ENCODE peak calls at places on chromosome 1, in nine cellular contexts. J is left ventricle myocardium inferior; S is BE2C; P is CD8-positive, alpha-beta T cell; U is neural progenitor cell; A is testis; D is left lung; H is GM23338; K is heart left ventricle. F is an unnamed sample. For H3K4me1, the result is how much of the 10 kb centered on the place peaks cover.

GRCh38 chr1:91553196-91553595 is 52.5 kb downstream of the CDC7 start:
- DNase-seq in P (no peak), S (no peak), K (no peak), J (no peak), H (no peak), U (no peak), D (no peak), A (no peak), F (no peak)

GRCh38 chr1:25569599-25570458 is 26.4 kb downstream of the LDLRAP1 start:
- DNase-seq in D (no peak), H (no peak), S (no peak), J (no peak), A (no peak), P (no peak), U (no peak), K (no peak), F (no peak)

GRCh38 chr1:192793983-192794767 is 14.7 kb upstream of the RGS2 start:
- DNase-seq in J (no peak), P (no peak), A (no peak), S (no peak), D (no peak), H (peak), U (no peak), K (no peak), F (no peak)

GRCh38 chr1:244552336-244552735 is 91.3 kb downstream of the CATSPERE start:
- DNase-seq in K (no peak), P (no peak), S (no peak), U (no peak), J (no peak), H (no peak), D (no peak), A (no peak), F (no peak)

GRCh38 chr1:60963167-60963909 is 119.0 kb upstream of the NFIA start:
- DNase-seq in H (no peak), K (no peak), A (no peak), U (no peak), P (no peak), S (no peak), D (no peak), J (no peak), F (no peak)

GRCh38 chr1:12447849-12448312 is 170.1 kb downstream of the DHRS3 start:
- DNase-seq in S (no peak), D (no peak), P (no peak), H (no peak), J (no peak), U (no peak), K (no peak), A (no peak), F (peak)

GRCh38 chr1:248688527-248689298 is 13.9 kb downstream of the OR14I1 start:
- DNase-seq in D (no peak), H (no peak), P (no peak), U (no peak), A (no peak), S (no peak), J (no peak), K (no peak), F (no peak)

GRCh38 chr1:171877711-171878110 is 36.4 kb downstream of the DNM3 start:
- DNase-seq in A (no peak), J (no peak), H (no peak), K (no peak), S (no peak), P (no peak), U (no peak), D (no peak), F (no peak)

GRCh38 chr1:241688940-241689368 is 36.9 kb downstream of the WDR64 start:
- DNase-seq in P (no peak), D (no peak), K (no peak), A (no peak), U (no peak), S (no peak), J (no peak), H (no peak), F (no peak)

GRCh38 chr1:10575616-10576015 is 100.9 kb downstream of the PEX14 start:
- DNase-seq in D (no peak), K (no peak), U (no peak), A (no peak), P (no peak), S (no peak), H (no peak), J (no peak), F (no peak)

GRCh38 chr1:222974496-222974895 is 159.7 kb downstream of the DISP1 start:
- DNase-seq in P (no peak), J (no peak), H (no peak), A (no peak), S (no peak), D (no peak), U (no peak), K (no peak), F (no peak)

GRCh38 chr1:180358649-180359048 is 128.6 kb downstream of the LHX4 start:
- DNase-seq in J (peak), K (no peak), U (peak), H (no peak), A (peak), P (no peak), S (peak), D (no peak), F (peak)

GRCh38 chr1:234486858-234487830 is 8.2 kb upstream of the TARBP1 start:
- DNase-seq in D (no peak), P (no peak), J (no peak), U (no peak), H (no peak), S (peak), A (no peak), K (peak), F (peak)

GRCh38 chr1:12615166-12615915 is 2.7 kb downstream of the DHRS3 start:
- DNase-seq in U (no peak), S (no peak), K (no peak), A (no peak), D (no peak), P (no peak), J (no peak), H (no peak), F (no peak)

GRCh38 chr1:150813028-150813707 is 5.1 kb upstream of the CTSK start:
- DNase-seq in S (peak), J (peak), P (no peak), A (peak), D (peak), H (peak), U (peak), K (peak), F (peak)

GRCh38 chr1:203536575-203536974 is 42.6 kb downstream of the OPTC start:
- DNase-seq in H (no peak), D (no peak), A (no peak), S (no peak), U (no peak), P (no peak), J (no peak), K (no peak), F (peak)

GRCh38 chr1:97796716-97797115 is 124.1 kb downstream of the DPYD start:
- DNase-seq in H (no peak), U (no peak), J (no peak), D (no peak), A (no peak), P (no peak), S (no peak), K (no peak), F (peak)

GRCh38 chr1:87150143-87150542 is 178.5 kb upstream of the LMO4 start:
- DNase-seq in U (no peak), S (no peak), A (no peak), J (no peak), D (no peak), K (no peak), P (no peak), H (no peak), F (no peak)

GRCh38 chr1:212699839-212700596 is at the start of gene BATF3:
- DNase-seq in A (peak), D (peak), U (peak), H (peak), P (peak), S (peak), J (peak), K (peak), F (no peak)

GRCh38 chr1:187146388-187146787 is 317.6 kb downstream of the PLA2G4A start:
- DNase-seq in K (no peak), P (no peak), J (no peak), H (no peak), A (no peak), U (no peak), S (no peak), D (no peak), F (no peak)

GRCh38 chr1:176364231-176364905 is 98.6 kb upstream of the PAPPA2 start:
- DNase-seq in P (no peak), A (no peak), S (no peak), K (no peak), J (no peak), H (peak), U (peak), D (no peak), F (peak)

GRCh38 chr1:97996880-97997279 is 76.0 kb upstream of the DPYD start:
- DNase-seq in P (no peak), K (no peak), H (no peak), J (no peak), A (no peak), D (no peak), U (no peak), S (no peak), F (no peak)

GRCh38 chr1:76299036-76299435 is 224.5 kb downstream of the ST6GALNAC3 start:
- DNase-seq in K (no peak), P (peak), J (no peak), D (no peak), H (no peak), U (no peak), A (no peak), S (no peak), F (no peak)

GRCh38 chr1:151887028-151887427 is 22.3 kb downstream of the THEM4 start:
- DNase-seq in K (no peak), A (no peak), D (no peak), H (no peak), S (no peak), J (no peak), U (no peak), P (no peak), F (no peak)

GRCh38 chr1:164771001-164771550 is 212.1 kb downstream of the PBX1 start:
- DNase-seq in U (no peak), A (no peak), P (no peak), S (no peak), H (no peak), K (no peak), D (no peak), J (no peak), F (no peak)
- TF ChIP-seq CTCF in U (no peak), A (no peak), P (no peak), S (no peak), H (no peak), K (no peak), D (no peak), J (no peak), F (no peak)

DNA sequence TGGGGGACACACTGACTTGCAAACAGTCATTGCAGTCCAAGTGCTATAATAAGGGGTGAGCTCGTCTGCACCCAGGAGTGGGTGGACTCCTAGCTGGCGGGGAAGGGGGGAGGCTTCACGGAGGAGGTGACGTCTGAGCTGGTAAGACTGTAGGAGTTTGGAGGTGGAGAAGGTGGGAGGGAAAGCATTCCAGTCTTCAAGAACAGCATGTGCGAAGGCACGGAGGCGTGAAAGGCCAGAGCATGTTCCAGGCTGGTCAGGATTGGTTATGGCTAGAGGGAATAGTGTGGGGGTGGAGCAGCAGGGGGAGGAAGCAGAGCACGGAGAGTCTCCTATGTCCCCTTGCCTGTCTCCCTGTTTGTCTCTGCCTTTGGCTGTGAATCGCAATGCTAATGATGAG is 2.4 kb upstream of the ZNF436 start:
- DNase-seq in S (no peak), J (no peak), K (no peak), P (no peak), U (peak), A (no peak), D (no peak), H (peak), F (no peak)
- H3K4me1 ChIP-seq in S (under half), J (half or more), K (under half), P (under half), U (under half), A (under half), D (under half), H (under half), F (under half)

DNA sequence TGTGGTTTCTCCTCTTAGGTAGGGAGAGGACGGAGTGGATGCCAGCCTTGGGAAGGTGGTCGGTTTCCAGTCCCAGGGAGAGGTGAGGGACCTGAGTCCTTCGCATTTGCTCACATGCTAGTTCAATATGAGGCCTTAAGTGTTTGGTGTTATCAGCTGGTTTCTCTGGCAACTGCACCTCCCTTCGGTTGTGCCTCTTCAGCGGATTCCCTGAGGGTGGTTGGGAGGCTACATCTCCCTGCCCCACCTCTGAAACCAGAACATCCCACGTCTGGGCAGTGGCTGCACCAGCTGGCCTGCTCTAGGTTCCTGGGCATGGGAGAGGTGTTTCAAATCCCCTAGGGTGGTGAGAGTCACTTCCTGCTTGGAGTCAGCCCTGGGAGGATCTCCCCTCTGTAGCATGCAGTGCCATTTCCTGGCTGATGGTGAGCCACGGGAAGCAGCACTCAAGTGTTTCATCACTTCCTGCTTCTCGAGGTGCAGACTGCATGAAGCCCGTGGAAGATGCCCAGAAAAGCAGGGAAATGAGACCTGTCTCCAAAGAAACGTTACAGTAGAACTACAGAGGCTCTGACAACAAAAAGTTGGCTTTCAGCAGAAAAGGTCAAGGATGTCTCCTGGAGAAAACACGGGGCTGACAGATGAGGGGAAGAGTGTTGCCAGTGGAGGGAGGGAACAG is 4.5 kb downstream of the TMEM125 start:
- DNase-seq in U (no peak), K (peak), S (no peak), D (no peak), A (no peak), J (no peak), H (peak), P (peak), F (no peak)
- TF ChIP-seq CTCF in U (no peak), K (no peak), S (no peak), D (no peak), A (no peak), J (no peak), H (no peak), P (no peak), F (no peak)

DNA sequence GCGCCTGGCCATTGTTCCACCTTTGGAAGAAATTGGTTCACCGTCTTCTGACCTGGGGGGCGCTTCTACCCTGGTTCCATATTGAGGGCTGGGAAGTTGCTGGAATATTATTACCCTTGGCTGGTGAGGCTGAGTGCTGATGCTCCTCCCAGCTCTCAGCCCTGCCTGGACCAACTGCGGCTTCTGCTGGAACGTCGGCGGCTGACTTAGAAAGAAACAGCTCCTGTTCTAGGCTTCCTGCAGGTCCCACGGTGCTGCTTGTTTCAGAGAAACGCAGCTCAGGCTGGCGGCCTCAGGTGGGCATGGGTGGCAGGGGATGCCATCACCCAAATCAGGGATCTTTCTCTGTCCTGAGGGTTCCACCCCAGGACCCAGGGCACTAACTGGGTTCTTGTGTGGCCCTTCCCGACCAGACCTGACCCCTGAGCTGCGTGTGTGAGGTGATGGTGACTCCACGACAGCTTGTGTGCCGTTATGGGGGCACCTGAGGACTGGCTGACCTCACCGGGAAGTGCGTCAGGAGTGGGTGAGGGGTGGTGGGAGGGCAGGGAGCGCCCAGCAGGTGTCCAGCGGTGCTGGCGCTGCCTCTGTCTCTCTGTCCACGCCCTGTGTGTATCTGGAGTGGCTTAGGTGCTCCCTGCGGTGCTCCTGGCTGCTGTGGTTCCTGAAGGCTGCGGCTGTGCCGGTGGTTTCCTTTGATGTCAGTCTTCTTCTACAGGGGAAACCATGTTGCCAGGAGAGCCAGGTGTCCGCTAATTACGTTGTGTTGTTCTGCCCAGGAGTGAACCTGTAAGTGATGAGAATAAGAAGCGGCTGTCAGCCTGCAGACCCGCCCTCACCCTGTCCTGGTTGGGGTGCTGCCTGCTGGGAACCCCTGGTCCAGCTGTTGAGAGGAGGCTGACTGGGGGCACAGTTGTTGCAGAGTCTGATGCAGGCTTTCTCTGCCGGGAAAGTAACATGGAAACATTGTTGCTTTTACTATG is 8.9 kb downstream of the SKI start:
- DNase-seq in A (peak), J (no peak), D (no peak), K (peak), H (no peak), P (peak), S (no peak), U (no peak), F (no peak)
- H3K4me1 ChIP-seq in A (half or more), J (half or more), D (half or more), K (half or more), H (under half), P (half or more), S (under half), U (under half), F (under half)

DNA sequence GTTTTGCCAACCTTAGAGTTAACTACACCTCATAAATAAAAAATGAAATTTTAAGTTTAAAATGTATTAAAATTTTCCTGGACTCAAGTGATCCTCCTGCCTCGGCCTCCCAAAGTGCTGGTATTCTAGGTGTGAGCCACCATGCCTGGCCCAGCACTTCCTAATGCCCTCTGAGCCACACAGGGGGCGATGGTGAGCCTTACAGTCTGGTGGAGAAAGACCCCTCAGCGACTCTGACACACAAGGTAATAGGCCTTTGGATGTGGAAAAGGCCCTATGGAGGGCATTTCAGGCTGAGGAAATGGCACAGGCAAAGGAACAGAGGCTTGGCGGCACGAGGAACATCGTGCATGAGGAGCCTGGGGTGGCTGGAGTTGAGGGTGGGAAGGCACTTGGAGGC is 6.7 kb downstream of the CITED4 start:
- DNase-seq in H (peak), D (no peak), A (no peak), K (no peak), J (no peak), S (peak), P (no peak), U (peak), F (no peak)
- TF ChIP-seq CTCF in H (peak), D (no peak), A (no peak), K (no peak), J (peak), S (peak), P (no peak), U (peak), F (peak)

F was measured in cardiac muscle cell.